ENCODE peak calls at places on chromosomes 11 and 22, in seven cellular contexts. One of them, this sample, is unnamed.

GRCh38 chr11:7442588-7443215 is 42.6 kb upstream of the OLFML1 start:
- DNase-seq in coronary artery: no peak
- DNase-seq in kidney: peak; percentile 79
- DNase-seq in A549: peak; percentile 54
- DNase-seq in tibial nerve: peak; percentile 89
- DNase-seq in bronchial epithelial cell: peak; percentile 56
- DNase-seq in epithelial cell of esophagus: peak; percentile 63
- DNase-seq in this sample: no peak

GRCh38 chr11:15175780-15176179 is 61.1 kb downstream of the INSC start:
- DNase-seq in coronary artery: no peak
- DNase-seq in kidney: no peak
- DNase-seq in A549: no peak
- DNase-seq in tibial nerve: no peak
- DNase-seq in bronchial epithelial cell: no peak
- DNase-seq in epithelial cell of esophagus: peak; percentile 19
- DNase-seq in this sample: no peak

GRCh38 chr11:126246636-126247035 is 22.1 kb downstream of the SRPRA start:
- DNase-seq in coronary artery: no peak
- DNase-seq in kidney: no peak
- DNase-seq in A549: no peak
- DNase-seq in tibial nerve: no peak
- DNase-seq in bronchial epithelial cell: no peak
- DNase-seq in epithelial cell of esophagus: no peak
- DNase-seq in this sample: no peak

GRCh38 chr11:117875397-117876048 is 935 bp downstream of the FXYD6 start:
- DNase-seq in coronary artery: peak; percentile 72
- DNase-seq in kidney: peak; percentile 74
- DNase-seq in A549: no peak
- DNase-seq in tibial nerve: no peak
- DNase-seq in bronchial epithelial cell: no peak
- DNase-seq in epithelial cell of esophagus: no peak
- DNase-seq in this sample: no peak

GRCh38 chr11:15625691-15626090 is 511.0 kb downstream of the INSC start:
- DNase-seq in coronary artery: no peak
- DNase-seq in kidney: no peak
- DNase-seq in A549: no peak
- DNase-seq in tibial nerve: no peak
- DNase-seq in bronchial epithelial cell: peak; percentile 1
- DNase-seq in epithelial cell of esophagus: no peak
- DNase-seq in this sample: no peak

GRCh38 chr11:43736502-43737193 is 56.1 kb downstream of the HSD17B12 start:
- DNase-seq in coronary artery: no peak
- DNase-seq in kidney: no peak
- DNase-seq in A549: no peak
- DNase-seq in tibial nerve: no peak
- DNase-seq in bronchial epithelial cell: peak; percentile 29
- DNase-seq in epithelial cell of esophagus: peak; percentile 31
- DNase-seq in this sample: peak; percentile 40

GRCh38 chr22:39732625-39733024 is 160.9 kb downstream of the ENTHD1 start:
- DNase-seq in coronary artery: no peak
- DNase-seq in kidney: no peak
- DNase-seq in A549: no peak
- DNase-seq in tibial nerve: no peak
- DNase-seq in bronchial epithelial cell: no peak
- DNase-seq in epithelial cell of esophagus: no peak
- DNase-seq in this sample: no peak

GRCh38 chr22:47445716-47446290 is 683.4 kb downstream of the TBC1D22A start:
- DNase-seq in coronary artery: no peak
- DNase-seq in kidney: no peak
- DNase-seq in A549: no peak
- DNase-seq in tibial nerve: no peak
- DNase-seq in bronchial epithelial cell: no peak
- DNase-seq in epithelial cell of esophagus: no peak
- DNase-seq in this sample: no peak

GRCh38 chr22:29128891-29129643 is 56.2 kb downstream of the KREMEN1 start:
- DNase-seq in coronary artery: no peak
- DNase-seq in kidney: no peak
- DNase-seq in A549: no peak
- DNase-seq in tibial nerve: no peak
- DNase-seq in bronchial epithelial cell: no peak
- DNase-seq in epithelial cell of esophagus: no peak
- DNase-seq in this sample: no peak

GRCh38 chr11:32775908-32776307 is 18.6 kb downstream of the CCDC73 start:
- DNase-seq in coronary artery: no peak
- DNase-seq in kidney: no peak
- DNase-seq in A549: no peak
- DNase-seq in tibial nerve: no peak
- DNase-seq in bronchial epithelial cell: no peak
- DNase-seq in epithelial cell of esophagus: no peak
- DNase-seq in this sample: no peak

GRCh38 chr11:130300567-130300966 is 14.2 kb downstream of the ZBTB44 start:
- DNase-seq in coronary artery: no peak
- DNase-seq in kidney: no peak
- DNase-seq in A549: no peak
- DNase-seq in tibial nerve: no peak
- DNase-seq in bronchial epithelial cell: no peak
- DNase-seq in epithelial cell of esophagus: no peak
- DNase-seq in this sample: no peak

GRCh38 chr11:134532176-134532920 is 120.3 kb upstream of the B3GAT1 start:
- DNase-seq in coronary artery: peak; percentile 41
- DNase-seq in kidney: peak; percentile 62
- DNase-seq in A549: no peak
- DNase-seq in tibial nerve: no peak
- DNase-seq in bronchial epithelial cell: no peak
- DNase-seq in epithelial cell of esophagus: no peak
- DNase-seq in this sample: no peak

GRCh38 chr11:92739020-92739419 is 230.4 kb upstream of the MTNR1B start:
- DNase-seq in coronary artery: no peak
- DNase-seq in kidney: no peak
- DNase-seq in A549: no peak
- DNase-seq in tibial nerve: peak; percentile 79
- DNase-seq in bronchial epithelial cell: peak; percentile 5
- DNase-seq in epithelial cell of esophagus: peak; percentile 24
- DNase-seq in this sample: peak; percentile 7

GRCh38 chr22:24427500-24428164 is at the start of gene ADORA2A:
- DNase-seq in coronary artery: no peak
- DNase-seq in kidney: peak; percentile 89
- DNase-seq in A549: no peak
- DNase-seq in tibial nerve: no peak
- DNase-seq in bronchial epithelial cell: no peak
- DNase-seq in epithelial cell of esophagus: no peak
- DNase-seq in this sample: no peak

GRCh38 chr22:37313376-37314314 is 31.3 kb downstream of the CYTH4 start:
- DNase-seq in coronary artery: no peak
- DNase-seq in kidney: no peak
- DNase-seq in A549: no peak
- DNase-seq in tibial nerve: no peak
- DNase-seq in bronchial epithelial cell: no peak
- DNase-seq in epithelial cell of esophagus: peak; percentile 34
- DNase-seq in this sample: no peak

GRCh38 chr22:45942344-45942743 is 34.6 kb downstream of the WNT7B start:
- DNase-seq in coronary artery: no peak
- DNase-seq in kidney: no peak
- DNase-seq in A549: no peak
- DNase-seq in tibial nerve: no peak
- DNase-seq in bronchial epithelial cell: no peak
- DNase-seq in epithelial cell of esophagus: no peak
- DNase-seq in this sample: no peak

GRCh38 chr11:4090258-4090657 is 4.3 kb upstream of the RRM1 start:
- DNase-seq in coronary artery: no peak
- DNase-seq in kidney: no peak
- DNase-seq in A549: no peak
- DNase-seq in tibial nerve: no peak
- DNase-seq in bronchial epithelial cell: no peak
- DNase-seq in epithelial cell of esophagus: no peak
- DNase-seq in this sample: no peak

GRCh38 chr11:117187799-117188481 is 9.4 kb downstream of the SIDT2 start:
- DNase-seq in coronary artery: peak; percentile 73
- DNase-seq in kidney: peak; percentile 68
- DNase-seq in A549: no peak
- DNase-seq in tibial nerve: no peak
- DNase-seq in bronchial epithelial cell: no peak
- DNase-seq in epithelial cell of esophagus: no peak
- DNase-seq in this sample: no peak

GRCh38 chr11:114064216-114064615 is 4.7 kb downstream of the ZBTB16 start:
- DNase-seq in coronary artery: no peak
- DNase-seq in kidney: no peak
- DNase-seq in A549: no peak
- DNase-seq in tibial nerve: no peak
- DNase-seq in bronchial epithelial cell: no peak
- DNase-seq in epithelial cell of esophagus: no peak
- DNase-seq in this sample: no peak
- H3K4me3 ChIP-seq in coronary artery: peak overlapping the region; percentile 97
- H3K4me3 ChIP-seq in kidney: peak overlapping the region; percentile 32
- H3K4me3 ChIP-seq in A549: no peak overlapping the region
- H3K4me3 ChIP-seq in tibial nerve: peak overlapping the region; percentile 70
- H3K4me3 ChIP-seq in bronchial epithelial cell: no peak overlapping the region
- H3K4me3 ChIP-seq in epithelial cell of esophagus: peak overlapping the region; percentile 20
- H3K4me3 ChIP-seq in this sample: no peak overlapping the region

DNA sequence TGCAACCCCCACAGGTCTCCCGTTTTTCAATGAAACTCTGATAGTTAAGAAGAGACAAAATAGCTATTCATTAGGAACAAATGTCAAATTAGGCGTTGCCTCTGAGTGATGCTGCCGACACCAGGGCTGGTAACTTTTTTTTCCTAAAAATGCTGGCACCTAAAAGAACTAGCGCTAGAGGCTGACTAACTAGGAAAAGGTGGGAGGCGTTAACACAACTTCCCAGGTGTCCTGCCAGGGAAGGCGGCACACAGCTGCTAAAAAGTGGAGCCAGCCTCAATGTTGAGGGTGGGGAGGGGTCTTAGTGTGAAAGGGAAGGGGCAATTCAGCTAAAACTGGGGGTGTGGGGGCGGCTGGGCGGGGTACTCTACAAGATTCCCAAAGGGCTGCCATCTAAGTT is 5.4 kb downstream of the MN1 start:
- DNase-seq in coronary artery: peak; percentile 72
- DNase-seq in kidney: peak; percentile 10
- DNase-seq in A549: no peak
- DNase-seq in tibial nerve: no peak
- DNase-seq in bronchial epithelial cell: no peak
- DNase-seq in epithelial cell of esophagus: peak; percentile 34
- DNase-seq in this sample: no peak
- H3K4me3 ChIP-seq in coronary artery: peak overlapping the region; percentile 98
- H3K4me3 ChIP-seq in kidney: no peak overlapping the region
- H3K4me3 ChIP-seq in A549: no peak overlapping the region
- H3K4me3 ChIP-seq in tibial nerve: no peak overlapping the region
- H3K4me3 ChIP-seq in bronchial epithelial cell: no peak overlapping the region
- H3K4me3 ChIP-seq in epithelial cell of esophagus: peak overlapping the region; percentile 42
- H3K4me3 ChIP-seq in this sample: peak overlapping the region; percentile 12

GRCh38 chr11:119481021-119481666 is 58.2 kb upstream of the THY1 start:
- DNase-seq in coronary artery: peak; percentile 85
- DNase-seq in kidney: peak; percentile 90
- DNase-seq in A549: peak; percentile 86
- DNase-seq in tibial nerve: peak; percentile 93
- DNase-seq in bronchial epithelial cell: peak; percentile 95
- DNase-seq in epithelial cell of esophagus: peak; percentile 93
- DNase-seq in this sample: peak; percentile 90
- H3K4me3 ChIP-seq in coronary artery: peak overlapping the region; percentile 4
- H3K4me3 ChIP-seq in kidney: peak overlapping the region; percentile 15
- H3K4me3 ChIP-seq in A549: no peak overlapping the region
- H3K4me3 ChIP-seq in tibial nerve: no peak overlapping the region
- H3K4me3 ChIP-seq in bronchial epithelial cell: no peak overlapping the region
- H3K4me3 ChIP-seq in epithelial cell of esophagus: no peak overlapping the region
- H3K4me3 ChIP-seq in this sample: no peak overlapping the region

GRCh38 chr11:68213135-68213515 is at the start of gene KMT5B:
- DNase-seq in coronary artery: no peak
- DNase-seq in kidney: peak; percentile 87
- DNase-seq in A549: no peak
- DNase-seq in tibial nerve: peak; percentile 41
- DNase-seq in bronchial epithelial cell: no peak
- DNase-seq in epithelial cell of esophagus: no peak
- DNase-seq in this sample: no peak
- H3K4me3 ChIP-seq in coronary artery: peak within 1 kb of the TSS; percentile 84
- H3K4me3 ChIP-seq in kidney: peak within 1 kb of the TSS; percentile 88
- H3K4me3 ChIP-seq in A549: peak within 1 kb of the TSS; percentile 91
- H3K4me3 ChIP-seq in tibial nerve: peak within 1 kb of the TSS; percentile 72
- H3K4me3 ChIP-seq in bronchial epithelial cell: peak within 1 kb of the TSS; percentile 90
- H3K4me3 ChIP-seq in epithelial cell of esophagus: peak within 1 kb of the TSS; percentile 89
- H3K4me3 ChIP-seq in this sample: peak within 1 kb of the TSS; percentile 92

GRCh38 chr22:38347944-38348750 is 30.9 kb upstream of the CSNK1E start:
- DNase-seq in coronary artery: peak; percentile 50
- DNase-seq in kidney: peak; percentile 67
- DNase-seq in A549: no peak
- DNase-seq in tibial nerve: no peak
- DNase-seq in bronchial epithelial cell: peak; percentile 97
- DNase-seq in epithelial cell of esophagus: peak; percentile 99
- DNase-seq in this sample: no peak

GRCh38 chr22:38346506-38346905 is 29.3 kb upstream of the CSNK1E start:
- DNase-seq in coronary artery: peak; percentile 21
- DNase-seq in kidney: peak; percentile 45
- DNase-seq in A549: no peak
- DNase-seq in tibial nerve: no peak
- DNase-seq in bronchial epithelial cell: no peak
- DNase-seq in epithelial cell of esophagus: no peak
- DNase-seq in this sample: no peak

GRCh38 chr22:38347181-38347943 is 30.1 kb upstream of the CSNK1E start:
- DNase-seq in coronary artery: no peak
- DNase-seq in kidney: peak; percentile 54
- DNase-seq in A549: no peak
- DNase-seq in tibial nerve: no peak
- DNase-seq in bronchial epithelial cell: no peak
- DNase-seq in epithelial cell of esophagus: no peak
- DNase-seq in this sample: no peak

GRCh38 chr22:38348751-38349496 is 31.7 kb upstream of the CSNK1E start:
- DNase-seq in coronary artery: no peak
- DNase-seq in kidney: peak; percentile 48
- DNase-seq in A549: no peak
- DNase-seq in tibial nerve: no peak
- DNase-seq in bronchial epithelial cell: no peak
- DNase-seq in epithelial cell of esophagus: no peak
- DNase-seq in this sample: no peak

DNA sequence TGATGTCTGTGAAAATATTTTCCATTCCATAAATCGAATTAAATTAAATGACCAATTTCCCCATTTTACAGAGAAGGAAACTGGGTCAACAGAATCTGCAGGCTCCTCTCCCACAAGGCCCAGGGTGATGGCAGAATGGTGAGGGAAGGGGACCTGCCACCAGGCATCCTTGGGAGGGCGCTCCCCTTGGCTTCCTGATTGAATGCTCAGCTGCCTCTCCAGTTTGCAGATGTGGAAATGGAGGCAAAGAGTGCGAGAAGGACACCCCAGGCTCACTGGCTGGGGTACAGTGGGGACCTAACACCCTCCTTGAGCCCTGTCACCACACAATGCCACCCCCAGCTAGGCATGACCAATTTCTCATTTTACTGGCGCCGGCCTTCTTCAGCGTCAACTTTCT is 28.5 kb upstream of the CSNK1E start:
- DNase-seq in coronary artery: peak; percentile 46
- DNase-seq in kidney: peak; percentile 32
- DNase-seq in A549: no peak
- DNase-seq in tibial nerve: no peak
- DNase-seq in bronchial epithelial cell: no peak
- DNase-seq in epithelial cell of esophagus: no peak
- DNase-seq in this sample: no peak
- H3K4me3 ChIP-seq in coronary artery: no peak overlapping the region
- H3K4me3 ChIP-seq in kidney: no peak overlapping the region
- H3K4me3 ChIP-seq in A549: no peak overlapping the region
- H3K4me3 ChIP-seq in tibial nerve: no peak overlapping the region
- H3K4me3 ChIP-seq in bronchial epithelial cell: no peak overlapping the region
- H3K4me3 ChIP-seq in epithelial cell of esophagus: no peak overlapping the region
- H3K4me3 ChIP-seq in this sample: no peak overlapping the region

GRCh38 chr22:20745177-20745576 is 28.7 kb upstream of the SERPIND1 start:
- DNase-seq in coronary artery: no peak
- DNase-seq in kidney: no peak
- DNase-seq in A549: no peak
- DNase-seq in tibial nerve: no peak
- DNase-seq in bronchial epithelial cell: no peak
- DNase-seq in epithelial cell of esophagus: no peak
- DNase-seq in this sample: no peak
- H3K4me3 ChIP-seq in coronary artery: no peak overlapping the region
- H3K4me3 ChIP-seq in kidney: no peak overlapping the region
- H3K4me3 ChIP-seq in A549: no peak overlapping the region
- H3K4me3 ChIP-seq in tibial nerve: no peak overlapping the region
- H3K4me3 ChIP-seq in bronchial epithelial cell: no peak overlapping the region
- H3K4me3 ChIP-seq in epithelial cell of esophagus: no peak overlapping the region
- H3K4me3 ChIP-seq in this sample: no peak overlapping the region

This sample was measured in AG04449.